ENCODE peak calls at places on chromosomes 2 and 18, in seven cellular contexts. U is PC-3; B is hepatocyte; P is CD8-positive, alpha-beta memory T cell; O is suprapubic skin; Y is A673; F is brain microvascular endothelial cell. Z is an unnamed sample.

GRCh38 chr2:217331577-217332139 is 471.8 kb upstream of the TNP1 start:
- DNase-seq in U (peak), B (peak), P (no peak), O (no peak), Y (no peak), F (peak), Z (peak)

GRCh38 chr18:60978338-60978737 is 354.9 kb upstream of the CDH20 start:
- DNase-seq in U (peak), B (peak), P (no peak), O (no peak), Y (peak), F (peak), Z (no peak)

GRCh38 chr2:240143801-240144648 is 3.6 kb upstream of the OTOS start:
- DNase-seq in U (peak), B (peak), P (peak), O (no peak), Y (peak), F (peak), Z (peak)

GRCh38 chr18:40357536-40357935 is 1597.5 kb upstream of the PIK3C3 start:
- DNase-seq in U (no peak), B (no peak), P (no peak), O (no peak), Y (no peak), F (peak), Z (no peak)

GRCh38 chr18:500556-501405 is at the start of gene COLEC12:
- DNase-seq in U (no peak), B (peak), P (no peak), O (no peak), Y (peak), F (no peak), Z (peak)

GRCh38 chr18:76274470-76275289 is 220.4 kb downstream of the ZNF516 start:
- DNase-seq in U (peak), B (peak), P (no peak), O (no peak), Y (peak), F (no peak), Z (no peak)

GRCh38 chr2:42195559-42195958 is 26.4 kb downstream of the EML4 start:
- DNase-seq in U (peak), B (peak), P (no peak), O (no peak), Y (peak), F (no peak), Z (no peak)

GRCh38 chr2:202149953-202150352 is 76.9 kb downstream of the KIAA2012 start:
- DNase-seq in U (no peak), B (no peak), P (no peak), O (no peak), Y (no peak), F (no peak), Z (no peak)

GRCh38 chr18:58362829-58363231 is 266.1 kb downstream of the ALPK2 start:
- DNase-seq in U (no peak), B (no peak), P (no peak), O (no peak), Y (no peak), F (no peak), Z (no peak)

GRCh38 chr2:188187726-188188125 is 103.9 kb upstream of the GULP1 start:
- DNase-seq in U (no peak), B (no peak), P (no peak), O (no peak), Y (no peak), F (no peak), Z (no peak)

GRCh38 chr2:77521931-77522470 is at the start of gene LRRTM4:
- DNase-seq in U (no peak), B (peak), P (no peak), O (no peak), Y (peak), F (no peak), Z (no peak)

GRCh38 chr2:119264781-119265692 is 41.4 kb downstream of the STEAP3 start:
- DNase-seq in U (peak), B (peak), P (no peak), O (no peak), Y (peak), F (peak), Z (peak)

GRCh38 chr2:239267411-239267941 is 133.3 kb downstream of the HDAC4 start:
- DNase-seq in U (peak), B (no peak), P (peak), O (peak), Y (peak), F (peak), Z (peak)

GRCh38 chr2:160932960-160933359 is 227.3 kb upstream of the TANK start:
- DNase-seq in U (peak), B (peak), P (no peak), O (no peak), Y (no peak), F (no peak), Z (no peak)

GRCh38 chr2:154203206-154203605 is 331.5 kb downstream of the GALNT13 start:
- DNase-seq in U (no peak), B (no peak), P (no peak), O (no peak), Y (no peak), F (no peak), Z (no peak)

GRCh38 chr2:239857591-239857990 is 167.6 kb downstream of the NDUFA10 start:
- DNase-seq in U (no peak), B (no peak), P (no peak), O (no peak), Y (no peak), F (no peak), Z (no peak)

GRCh38 chr2:95384854-95385569 is 17.5 kb upstream of the FAHD2A start:
- DNase-seq in U (no peak), B (peak), P (no peak), O (no peak), Y (no peak), F (no peak), Z (no peak)

GRCh38 chr2:176159678-176160250 is 2.7 kb downstream of the HOXD3 start:
- DNase-seq in U (no peak), B (no peak), P (no peak), O (peak), Y (no peak), F (no peak), Z (peak)

GRCh38 chr18:59005266-59005665 is 134.4 kb upstream of the SEC11C start:
- DNase-seq in U (peak), B (peak), P (no peak), O (no peak), Y (peak), F (peak), Z (peak)

GRCh38 chr2:172425336-172425735 is 2.0 kb upstream of the ITGA6 start:
- DNase-seq in U (no peak), B (no peak), P (no peak), O (no peak), Y (no peak), F (no peak), Z (no peak)

GRCh38 chr18:79878741-79879358 is 72.6 kb downstream of the SLC66A2 start:
- DNase-seq in U (no peak), B (no peak), P (no peak), O (peak), Y (no peak), F (no peak), Z (peak)

GRCh38 chr18:35084494-35085449 is 43.6 kb downstream of the MAPRE2 start:
- DNase-seq in U (no peak), B (peak), P (no peak), O (no peak), Y (no peak), F (no peak), Z (no peak)

GRCh38 chr2:176107731-176108181 is 676 bp downstream of the HOXD11 start:
- DNase-seq in U (no peak), B (no peak), P (no peak), O (no peak), Y (peak), F (no peak), Z (no peak)

GRCh38 chr18:8424917-8425725 is 184.1 kb upstream of the RAB12 start:
- DNase-seq in U (peak), B (no peak), P (no peak), O (no peak), Y (peak), F (peak), Z (peak)

GRCh38 chr2:202817771-202818170 is 53.8 kb downstream of the ICA1L start:
- DNase-seq in U (peak), B (no peak), P (no peak), O (no peak), Y (no peak), F (no peak), Z (no peak)

GRCh38 chr2:164785447-164785846 is 56.2 kb downstream of the COBLL1 start:
- DNase-seq in U (no peak), B (no peak), P (no peak), O (no peak), Y (no peak), F (no peak), Z (no peak)

GRCh38 chr2:43227830-43228280 is 1.4 kb upstream of the ZFP36L2 start:
- DNase-seq in U (peak), B (no peak), P (no peak), O (no peak), Y (no peak), F (peak), Z (no peak)

GRCh38 chr2:227180286-227180685 is 15.9 kb downstream of the COL4A3 start:
- DNase-seq in U (no peak), B (no peak), P (no peak), O (no peak), Y (no peak), F (no peak), Z (no peak)

GRCh38 chr2:189865836-189866235 is 81.6 kb downstream of the PMS1 start:
- DNase-seq in U (no peak), B (no peak), P (no peak), O (no peak), Y (no peak), F (no peak), Z (no peak)

GRCh38 chr18:68822926-68823325 is 25.0 kb downstream of the CCDC102B start:
- DNase-seq in U (no peak), B (no peak), P (no peak), O (no peak), Y (no peak), F (no peak), Z (no peak)

GRCh38 chr2:200702646-200703118 is 109.0 kb upstream of the BZW1 start:
- DNase-seq in U (peak), B (peak), P (peak), O (no peak), Y (no peak), F (no peak), Z (no peak)

GRCh38 chr18:73850782-73851181 is 296.9 kb downstream of the FBXO15 start:
- DNase-seq in U (no peak), B (no peak), P (no peak), O (no peak), Y (no peak), F (no peak), Z (no peak)

GRCh38 chr2:72080286-72081145 is 67.1 kb downstream of the CYP26B1 start:
- DNase-seq in U (no peak), B (no peak), P (no peak), O (no peak), Y (no peak), F (no peak), Z (no peak)

GRCh38 chr2:197266477-197266876 is 44.1 kb downstream of the ANKRD44 start:
- DNase-seq in U (no peak), B (no peak), P (no peak), O (no peak), Y (no peak), F (no peak), Z (no peak)

GRCh38 chr2:43136011-43136799 is 90.2 kb downstream of the ZFP36L2 start:
- DNase-seq in U (no peak), B (peak), P (no peak), O (no peak), Y (no peak), F (no peak), Z (peak)

GRCh38 chr18:41645600-41646360 is 309.3 kb upstream of the PIK3C3 start:
- DNase-seq in U (peak), B (peak), P (no peak), O (no peak), Y (no peak), F (no peak), Z (no peak)

GRCh38 chr18:70022636-70023035 is 75.0 kb upstream of the CD226 start:
- DNase-seq in U (no peak), B (no peak), P (no peak), O (no peak), Y (no peak), F (no peak), Z (no peak)

GRCh38 chr18:70024088-70024487 is 76.4 kb upstream of the CD226 start:
- DNase-seq in U (no peak), B (no peak), P (no peak), O (no peak), Y (no peak), F (no peak), Z (no peak)

GRCh38 chr18:70021043-70021442 is 73.4 kb upstream of the CD226 start:
- DNase-seq in U (no peak), B (no peak), P (no peak), O (no peak), Y (no peak), F (no peak), Z (no peak)

GRCh38 chr18:70019136-70019535 is 71.5 kb upstream of the CD226 start:
- DNase-seq in U (no peak), B (no peak), P (no peak), O (no peak), Y (no peak), F (no peak), Z (no peak)

GRCh38 chr18:70021498-70021897 is 73.8 kb upstream of the CD226 start:
- DNase-seq in U (no peak), B (no peak), P (no peak), O (no peak), Y (no peak), F (no peak), Z (no peak)
- H3K27ac ChIP-seq in U (no peak), B (no peak), P (no peak), O (no peak), Y (no peak), F (no peak), Z (no peak)

GRCh38 chr2:28511871-28512606 is 16.2 kb downstream of the PLB1 start:
- DNase-seq in U (no peak), B (no peak), P (no peak), O (no peak), Y (no peak), F (no peak), Z (no peak)
- H3K4me3 ChIP-seq in U (no peak), B (no peak), P (no peak), O (no peak), Y (no peak), F (no peak), Z (no peak)

GRCh38 chr2:48525269-48525943 is 4.5 kb upstream of the STON1 start:
- DNase-seq in U (no peak), B (no peak), P (no peak), O (no peak), Y (no peak), F (no peak), Z (no peak)
- H3K27ac ChIP-seq in U (no peak), B (no peak), P (no peak), O (no peak), Y (no peak), F (no peak), Z (no peak)

GRCh38 chr2:218890369-218890768 is 9.7 kb downstream of the WNT10A start:
- DNase-seq in U (no peak), B (no peak), P (no peak), O (no peak), Y (no peak), F (no peak), Z (peak)

GRCh38 chr2:218891275-218892135 is 10.9 kb downstream of the WNT10A start:
- DNase-seq in U (no peak), B (no peak), P (no peak), O (no peak), Y (no peak), F (no peak), Z (peak)

GRCh38 chr2:218893349-218894167 is 12.9 kb downstream of the WNT10A start:
- DNase-seq in U (no peak), B (no peak), P (no peak), O (no peak), Y (no peak), F (no peak), Z (peak)

GRCh38 chr2:218894168-218895157 is 13.8 kb downstream of the WNT10A start:
- DNase-seq in U (peak), B (no peak), P (no peak), O (no peak), Y (no peak), F (no peak), Z (peak)

DNA sequence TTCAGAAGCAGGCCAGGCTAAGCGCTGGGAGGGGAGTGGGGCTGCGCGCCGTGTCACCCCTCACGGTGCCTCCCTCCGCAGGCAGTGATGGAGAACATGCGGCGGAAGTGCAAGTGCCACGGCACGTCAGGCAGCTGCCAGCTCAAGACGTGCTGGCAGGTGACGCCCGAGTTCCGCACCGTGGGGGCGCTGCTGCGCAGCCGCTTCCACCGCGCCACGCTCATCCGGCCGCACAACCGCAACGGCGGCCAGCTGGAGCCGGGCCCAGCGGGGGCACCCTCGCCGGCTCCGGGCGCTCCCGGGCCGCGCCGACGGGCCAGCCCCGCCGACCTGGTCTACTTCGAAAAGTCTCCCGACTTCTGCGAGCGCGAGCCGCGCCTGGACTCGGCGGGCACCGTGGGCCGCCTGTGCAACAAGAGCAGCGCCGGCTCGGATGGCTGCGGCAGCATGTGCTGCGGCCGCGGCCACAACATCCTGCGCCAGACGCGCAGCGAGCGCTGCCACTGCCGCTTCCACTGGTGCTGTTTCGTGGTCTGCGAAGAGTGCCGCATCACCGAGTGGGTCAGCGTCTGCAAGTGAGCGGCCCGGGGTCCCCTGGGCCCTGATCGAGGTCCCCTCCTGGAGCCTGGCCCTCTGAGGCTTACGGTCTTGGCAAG is 12.2 kb downstream of the WNT10A start:
- DNase-seq in U (peak), B (peak), P (peak), O (no peak), Y (peak), F (peak), Z (peak)
- H3K4me3 ChIP-seq in U (peak), B (peak), P (peak), O (peak), Y (peak), F (no peak), Z (peak)

Z was measured in osteoblast.